ENCODE peak calls at places on chromosomes 7 and 10, in nine cellular contexts. X, K, C, P, Q, S, N, B and D are unnamed samples.

GRCh38 chr10:112821663-112822062 is 128.4 kb upstream of the TCF7L2 start:
- DNase-seq in X (no peak), K (no peak), C (no peak), P (no peak), Q (no peak), S (no peak), N (no peak), B (no peak), D (no peak)

GRCh38 chr7:4751398-4751947 is 23.9 kb upstream of the AP5Z1 start:
- DNase-seq in X (no peak), K (peak; percentile 38), C (no peak), P (no peak), Q (no peak), S (no peak), N (no peak), B (no peak), D (peak; percentile 27)

GRCh38 chr10:25725917-25726716 is 207.9 kb upstream of the MYO3A start:
- DNase-seq in X (peak; percentile 13), K (no peak), C (peak; percentile 39), P (no peak), Q (peak; percentile 46), S (peak; percentile 58), N (no peak), B (peak; percentile 60), D (peak; percentile 67)

GRCh38 chr7:112487457-112487856 is 6.7 kb downstream of the LSMEM1 start:
- DNase-seq in X (no peak), K (no peak), C (no peak), P (no peak), Q (no peak), S (no peak), N (no peak), B (no peak), D (no peak)

GRCh38 chr7:2947381-2947780 is 96.3 kb downstream of the CARD11 start:
- DNase-seq in X (no peak), K (no peak), C (no peak), P (no peak), Q (no peak), S (no peak), N (no peak), B (no peak), D (no peak)

GRCh38 chr7:14252458-14252857 is 263.0 kb upstream of the ETV1 start:
- DNase-seq in X (no peak), K (no peak), C (no peak), P (no peak), Q (no peak), S (no peak), N (no peak), B (no peak), D (no peak)

GRCh38 chr7:116197355-116197754 is 13.0 kb upstream of the TES start:
- DNase-seq in X (no peak), K (no peak), C (no peak), P (no peak), Q (no peak), S (no peak), N (no peak), B (no peak), D (no peak)

GRCh38 chr7:116772423-116772852 is 89.9 kb upstream of the CAPZA2 start:
- DNase-seq in X (peak; percentile 13), K (no peak), C (no peak), P (no peak), Q (no peak), S (peak; percentile 89), N (no peak), B (no peak), D (no peak)

GRCh38 chr7:23334482-23335056 is 35.4 kb downstream of the MALSU1 start:
- DNase-seq in X (peak; percentile 91), K (no peak), C (no peak), P (no peak), Q (peak; percentile 29), S (peak; percentile 99), N (no peak), B (peak; percentile 84), D (no peak)

GRCh38 chr7:148060724-148061123 is 529.8 kb upstream of the C7orf33 start:
- DNase-seq in X (no peak), K (no peak), C (no peak), P (no peak), Q (no peak), S (no peak), N (no peak), B (no peak), D (no peak)

GRCh38 chr10:103690281-103690680 is 165.1 kb downstream of the SH3PXD2A start:
- DNase-seq in X (no peak), K (no peak), C (no peak), P (no peak), Q (no peak), S (no peak), N (no peak), B (no peak), D (peak; percentile 62)

GRCh38 chr10:22550732-22551131 is 163.6 kb downstream of the PIP4K2A start:
- DNase-seq in X (no peak), K (peak; percentile 61), C (peak; percentile 67), P (peak; percentile 68), Q (peak; percentile 8), S (peak; percentile 6), N (peak; percentile 27), B (peak; percentile 18), D (no peak)

GRCh38 chr10:113493195-113493594 is 59.7 kb upstream of the HABP2 start:
- DNase-seq in X (no peak), K (no peak), C (no peak), P (no peak), Q (no peak), S (no peak), N (no peak), B (peak; percentile 46), D (no peak)

GRCh38 chr10:132184816-132185593 is 1.7 kb upstream of the DPYSL4 start:
- DNase-seq in X (no peak), K (peak; percentile 30), C (no peak), P (no peak), Q (no peak), S (no peak), N (no peak), B (no peak), D (no peak)

GRCh38 chr7:94001396-94001795 is 2.8 kb downstream of the BET1 start:
- DNase-seq in X (no peak), K (no peak), C (no peak), P (no peak), Q (no peak), S (no peak), N (no peak), B (no peak), D (no peak)

GRCh38 chr7:95976369-95976768 is 204.0 kb downstream of the DYNC1I1 start:
- DNase-seq in X (no peak), K (no peak), C (no peak), P (no peak), Q (no peak), S (no peak), N (no peak), B (no peak), D (no peak)